ENCODE peak calls at places on chromosome 5, in five cellular contexts. One of them, this sample, is unnamed.
A peak's percentile ranks its signal among the peaks of the same experiment; 100 is the strongest.

GRCh38 chr5:93721045-93721444 is 20.4 kb downstream of the POU5F2 start:
- DNase-seq in RWPE1: no peak
- DNase-seq in choroid plexus epithelial cell: no peak
- DNase-seq in CD14-positive monocyte: no peak
- DNase-seq in GM10248: no peak
- DNase-seq in this sample: no peak

GRCh38 chr5:144549580-144549979 is 378.9 kb downstream of the KCTD16 start:
- DNase-seq in GM10248: no peak
- DNase-seq in choroid plexus epithelial cell: peak; percentile 55
- DNase-seq in RWPE1: no peak
- DNase-seq in CD14-positive monocyte: no peak
- DNase-seq in this sample: no peak

GRCh38 chr5:74576941-74577456 is 63.5 kb downstream of the ENC1 start:
- DNase-seq in CD14-positive monocyte: no peak
- DNase-seq in RWPE1: no peak
- DNase-seq in GM10248: peak; percentile 71
- DNase-seq in choroid plexus epithelial cell: peak; percentile 81
- DNase-seq in this sample: no peak

GRCh38 chr5:126394211-126394828 is 28.9 kb upstream of the GRAMD2B start:
- DNase-seq in CD14-positive monocyte: no peak
- DNase-seq in choroid plexus epithelial cell: peak; percentile 49
- DNase-seq in RWPE1: no peak
- DNase-seq in GM10248: no peak
- DNase-seq in this sample: no peak

GRCh38 chr5:20368581-20368980 is 380.6 kb upstream of the CDH18 start:
- DNase-seq in choroid plexus epithelial cell: no peak
- DNase-seq in RWPE1: no peak
- DNase-seq in CD14-positive monocyte: no peak
- DNase-seq in GM10248: no peak
- DNase-seq in this sample: no peak

GRCh38 chr5:88659529-88660325 is 223.3 kb downstream of the MEF2C start:
- DNase-seq in CD14-positive monocyte: no peak
- DNase-seq in GM10248: peak; percentile 51
- DNase-seq in choroid plexus epithelial cell: no peak
- DNase-seq in RWPE1: no peak
- DNase-seq in this sample: peak; percentile 79

GRCh38 chr5:115602585-115603125 is 376 bp upstream of the TICAM2 start:
- DNase-seq in CD14-positive monocyte: no peak
- DNase-seq in GM10248: peak; percentile 24
- DNase-seq in RWPE1: no peak
- DNase-seq in choroid plexus epithelial cell: no peak
- DNase-seq in this sample: no peak

GRCh38 chr5:68246802-68247201 is 31.2 kb downstream of the PIK3R1 start:
- DNase-seq in GM10248: no peak
- DNase-seq in RWPE1: no peak
- DNase-seq in choroid plexus epithelial cell: no peak
- DNase-seq in CD14-positive monocyte: no peak
- DNase-seq in this sample: no peak

GRCh38 chr5:126681970-126682369 is 81.2 kb downstream of the PHAX start:
- DNase-seq in GM10248: no peak
- DNase-seq in choroid plexus epithelial cell: no peak
- DNase-seq in RWPE1: no peak
- DNase-seq in CD14-positive monocyte: no peak
- DNase-seq in this sample: no peak

GRCh38 chr5:139700711-139701693 is 52.9 kb downstream of the CXXC5 start:
- DNase-seq in GM10248: no peak
- DNase-seq in choroid plexus epithelial cell: no peak
- DNase-seq in CD14-positive monocyte: no peak
- DNase-seq in RWPE1: no peak
- DNase-seq in this sample: no peak

GRCh38 chr5:176536132-176536901 is 885 bp downstream of the RNF44 start:
- DNase-seq in RWPE1: peak; percentile 80
- DNase-seq in CD14-positive monocyte: no peak
- DNase-seq in GM10248: peak; percentile 84
- DNase-seq in choroid plexus epithelial cell: peak; percentile 87
- DNase-seq in this sample: peak; percentile 90

GRCh38 chr5:33999986-34000385 is 7.9 kb downstream of the AMACR start:
- DNase-seq in RWPE1: no peak
- DNase-seq in choroid plexus epithelial cell: no peak
- DNase-seq in CD14-positive monocyte: no peak
- DNase-seq in GM10248: no peak
- DNase-seq in this sample: no peak

DNA sequence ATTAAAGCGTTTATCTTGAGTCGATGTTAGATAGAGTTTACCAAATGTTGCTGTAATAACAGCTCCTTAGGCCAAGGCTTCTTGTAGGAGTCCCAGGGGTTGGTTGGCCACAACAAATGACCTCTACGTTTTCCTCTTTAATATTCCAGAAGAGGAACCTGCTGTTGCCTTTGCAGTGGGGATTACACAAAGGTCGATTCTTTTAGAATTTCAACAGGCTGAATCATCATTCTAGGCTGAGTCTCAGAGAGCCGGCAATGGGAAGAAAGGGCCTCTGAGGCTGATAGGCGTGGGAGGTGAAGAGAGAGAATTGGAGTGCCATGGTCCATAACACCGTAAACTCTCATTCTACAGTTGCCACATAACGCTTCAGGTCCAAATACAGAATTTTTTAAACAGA is 405.9 kb upstream of the DAP start:
- DNase-seq in GM10248: no peak
- DNase-seq in choroid plexus epithelial cell: no peak
- DNase-seq in RWPE1: no peak
- DNase-seq in CD14-positive monocyte: no peak
- DNase-seq in this sample: no peak
- TF ChIP-seq CTCF in GM10248: no peak
- TF ChIP-seq CTCF in choroid plexus epithelial cell: no peak
- TF ChIP-seq CTCF in RWPE1: no peak
- TF ChIP-seq CTCF in CD14-positive monocyte: no peak
- TF ChIP-seq CTCF in this sample: no peak

DNA sequence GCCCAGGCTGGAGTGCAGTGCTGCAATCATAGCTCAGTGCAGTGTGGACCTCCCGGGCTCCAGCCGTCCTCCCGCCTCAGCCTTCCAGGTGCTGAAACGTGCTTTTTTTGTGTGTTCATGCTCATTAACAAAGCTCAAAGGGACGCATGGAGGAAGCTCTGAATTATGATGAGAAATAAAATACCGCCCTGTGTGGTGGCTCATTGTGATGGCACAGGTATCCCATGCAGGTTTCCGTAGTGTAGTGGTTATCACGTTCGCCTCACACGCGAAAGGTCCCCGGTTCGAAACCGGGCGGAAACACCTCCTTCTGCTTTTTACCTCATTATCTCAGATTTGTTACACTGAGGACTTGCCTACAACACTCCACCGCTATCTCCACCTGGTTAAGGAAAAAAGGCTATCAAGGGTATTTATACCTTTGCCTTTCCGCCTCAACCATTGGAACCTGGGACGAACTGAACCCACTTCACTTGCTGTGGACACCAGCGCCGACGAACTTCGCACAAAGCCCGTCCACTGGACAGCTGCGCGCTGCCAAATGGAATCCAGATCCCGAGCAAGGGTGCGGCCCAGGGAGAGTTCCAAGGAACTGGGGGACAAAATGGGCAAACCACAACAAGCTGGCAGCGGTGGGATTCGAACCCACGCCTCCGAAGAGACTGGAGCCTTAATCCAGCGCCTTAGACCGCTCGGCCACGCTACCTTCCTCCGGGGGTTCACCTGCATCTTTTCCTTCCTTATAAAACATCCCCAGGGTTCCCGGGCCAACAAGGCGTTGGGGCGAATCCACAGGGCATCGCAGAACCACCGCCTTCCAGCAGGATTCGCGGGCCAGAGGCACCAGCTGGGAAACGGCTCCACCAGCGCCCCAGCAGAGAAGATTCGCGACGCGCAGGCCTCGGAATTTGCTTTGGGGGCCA is 26.3 kb downstream of the OR2V2 start:
- DNase-seq in CD14-positive monocyte: peak; percentile 27
- DNase-seq in choroid plexus epithelial cell: peak; percentile 54
- DNase-seq in RWPE1: peak; percentile 72
- DNase-seq in GM10248: peak; percentile 48
- DNase-seq in this sample: no peak
- TF ChIP-seq CTCF in CD14-positive monocyte: no peak
- TF ChIP-seq CTCF in choroid plexus epithelial cell: no peak
- TF ChIP-seq CTCF in RWPE1: peak; percentile 61
- TF ChIP-seq CTCF in GM10248: no peak
- TF ChIP-seq CTCF in this sample: peak; percentile 11

GRCh38 chr5:40904205-40904993 is 4.9 kb upstream of the C7 start:
- DNase-seq in CD14-positive monocyte: no peak
- DNase-seq in choroid plexus epithelial cell: peak; percentile 94
- DNase-seq in RWPE1: peak; percentile 52
- DNase-seq in GM10248: peak; percentile 49
- DNase-seq in this sample: no peak
- TF ChIP-seq CTCF in CD14-positive monocyte: peak; percentile 64
- TF ChIP-seq CTCF in choroid plexus epithelial cell: peak; percentile 100
- TF ChIP-seq CTCF in RWPE1: peak; percentile 85
- TF ChIP-seq CTCF in GM10248: peak; percentile 86
- TF ChIP-seq CTCF in this sample: peak; percentile 81

GRCh38 chr5:175520873-175521272 is 42.5 kb downstream of the SFXN1 start:
- DNase-seq in choroid plexus epithelial cell: no peak
- DNase-seq in RWPE1: no peak
- DNase-seq in CD14-positive monocyte: no peak
- DNase-seq in GM10248: no peak
- DNase-seq in this sample: no peak

GRCh38 chr5:175521313-175521833 is 43.0 kb downstream of the SFXN1 start:
- DNase-seq in choroid plexus epithelial cell: no peak
- DNase-seq in RWPE1: no peak
- DNase-seq in CD14-positive monocyte: no peak
- DNase-seq in GM10248: no peak
- DNase-seq in this sample: no peak

GRCh38 chr5:175520321-175520720 is 42.0 kb downstream of the SFXN1 start:
- DNase-seq in GM10248: no peak
- DNase-seq in RWPE1: no peak
- DNase-seq in choroid plexus epithelial cell: no peak
- DNase-seq in CD14-positive monocyte: no peak
- DNase-seq in this sample: no peak

GRCh38 chr5:175524211-175524610 is 45.9 kb downstream of the SFXN1 start:
- DNase-seq in RWPE1: no peak
- DNase-seq in choroid plexus epithelial cell: no peak
- DNase-seq in GM10248: no peak
- DNase-seq in CD14-positive monocyte: no peak
- DNase-seq in this sample: no peak

GRCh38 chr5:175523292-175523691 is 44.9 kb downstream of the SFXN1 start:
- DNase-seq in GM10248: no peak
- DNase-seq in choroid plexus epithelial cell: no peak
- DNase-seq in CD14-positive monocyte: no peak
- DNase-seq in RWPE1: no peak
- DNase-seq in this sample: no peak
- TF ChIP-seq CTCF in GM10248: no peak
- TF ChIP-seq CTCF in choroid plexus epithelial cell: no peak
- TF ChIP-seq CTCF in CD14-positive monocyte: no peak
- TF ChIP-seq CTCF in RWPE1: no peak
- TF ChIP-seq CTCF in this sample: no peak

DNA sequence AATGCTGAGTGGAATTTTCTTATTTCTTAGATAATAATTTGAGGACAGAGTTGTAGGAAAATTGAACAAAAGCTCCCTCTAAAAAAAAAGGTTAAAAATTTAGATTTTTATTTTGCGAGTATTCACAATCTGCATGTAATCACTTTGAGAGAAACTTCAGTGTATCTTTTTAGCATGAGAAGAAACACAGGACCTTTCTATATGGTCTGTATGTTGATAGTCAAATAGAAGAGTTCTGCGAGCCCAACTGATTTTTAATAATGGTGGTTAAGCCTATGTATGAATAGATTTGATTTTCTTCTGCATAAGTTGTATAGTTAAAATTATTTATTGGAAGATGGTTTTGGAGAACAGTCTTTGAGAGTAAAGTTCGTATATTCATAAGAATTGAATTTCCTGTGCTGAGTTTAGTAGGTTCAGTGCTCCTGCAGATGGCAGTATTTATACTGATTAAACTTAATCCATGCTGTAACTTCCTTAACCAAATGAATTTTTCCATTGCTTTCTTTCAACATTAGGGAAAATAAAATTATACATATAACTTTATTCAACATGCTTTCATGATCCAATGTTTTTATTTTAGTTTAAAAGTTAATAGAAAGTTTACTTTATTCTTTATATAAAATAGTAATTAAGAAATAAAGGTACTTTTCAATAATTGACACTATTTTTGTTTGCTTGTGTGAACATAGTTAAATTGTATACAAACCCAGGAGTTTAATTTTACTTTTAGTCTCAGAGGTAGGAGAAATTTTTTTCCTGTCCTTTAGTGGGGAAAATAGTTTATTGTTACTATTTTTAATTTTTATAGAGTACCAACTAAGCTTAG is 19.6 kb downstream of the TCERG1 start:
- DNase-seq in RWPE1: peak; percentile 45
- DNase-seq in GM10248: no peak
- DNase-seq in CD14-positive monocyte: no peak
- DNase-seq in choroid plexus epithelial cell: peak; percentile 60
- DNase-seq in this sample: no peak
- TF ChIP-seq CTCF in RWPE1: peak; percentile 71
- TF ChIP-seq CTCF in GM10248: peak; percentile 26
- TF ChIP-seq CTCF in CD14-positive monocyte: no peak
- TF ChIP-seq CTCF in choroid plexus epithelial cell: peak; percentile 63
- TF ChIP-seq CTCF in this sample: peak; percentile 85

DNA sequence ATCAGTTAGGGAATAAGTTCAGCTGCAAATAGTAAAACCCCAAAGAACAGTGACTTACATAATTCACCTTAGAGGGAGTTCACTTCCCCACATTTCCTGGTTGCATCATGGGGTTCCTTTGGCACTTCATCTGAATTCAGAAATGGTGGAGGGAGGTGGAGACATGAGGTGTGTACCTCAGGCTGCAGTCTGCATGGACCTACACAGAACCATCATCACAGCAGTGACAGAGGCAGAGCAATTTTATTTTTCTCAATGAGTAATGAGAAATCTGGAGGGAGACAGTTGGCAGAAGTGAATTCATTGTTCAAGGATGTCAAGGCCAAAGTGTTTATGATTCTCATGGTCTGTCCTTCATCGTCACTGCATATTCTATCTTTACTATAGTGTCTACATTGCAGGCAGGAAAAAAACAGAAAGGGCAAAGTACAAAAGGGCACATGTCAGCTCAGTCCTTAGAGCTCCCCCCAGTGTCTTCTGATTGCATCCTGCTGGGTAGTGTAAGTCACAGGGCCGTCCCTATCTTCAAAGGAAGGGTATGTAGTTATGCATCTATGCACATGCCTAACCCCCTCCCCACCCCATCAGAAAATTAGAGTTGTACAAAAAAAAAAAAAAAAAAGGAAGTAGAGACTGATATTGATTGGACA is 132.8 kb upstream of the APC start:
- DNase-seq in CD14-positive monocyte: no peak
- DNase-seq in choroid plexus epithelial cell: peak; percentile 4
- DNase-seq in RWPE1: no peak
- DNase-seq in GM10248: peak; percentile 35
- DNase-seq in this sample: no peak
- TF ChIP-seq CTCF in CD14-positive monocyte: no peak
- TF ChIP-seq CTCF in choroid plexus epithelial cell: no peak
- TF ChIP-seq CTCF in RWPE1: no peak
- TF ChIP-seq CTCF in GM10248: peak; percentile 42
- TF ChIP-seq CTCF in this sample: no peak

GRCh38 chr5:141845371-141845821 is 32.8 kb downstream of the PCDH1 start:
- DNase-seq in GM10248: no peak
- DNase-seq in choroid plexus epithelial cell: no peak
- DNase-seq in RWPE1: peak; percentile 44
- DNase-seq in CD14-positive monocyte: no peak
- DNase-seq in this sample: no peak
- TF ChIP-seq CTCF in GM10248: no peak
- TF ChIP-seq CTCF in choroid plexus epithelial cell: no peak
- TF ChIP-seq CTCF in RWPE1: no peak
- TF ChIP-seq CTCF in CD14-positive monocyte: no peak
- TF ChIP-seq CTCF in this sample: peak; percentile 22